ENCODE peak calls at places on chromosomes 2 and 18, in ten cellular contexts. One of them, this sample, is unnamed.

GRCh38 chr18:44594779-44595467 is 85.8 kb upstream of the SETBP1 start:
- DNase-seq in epithelial cell of esophagus: peak
- DNase-seq in osteocyte: no peak
- DNase-seq in A549: no peak
- DNase-seq in astrocyte of the cerebellum: peak
- DNase-seq in glutamatergic neuron: no peak
- DNase-seq in GM06990: no peak
- DNase-seq in left ventricle myocardium inferior: no peak
- DNase-seq in cardiac fibroblast: peak
- DNase-seq in fibroblast of lung: peak
- DNase-seq in this sample: no peak

GRCh38 chr18:44771957-44772917 is 91.5 kb downstream of the SETBP1 start:
- DNase-seq in epithelial cell of esophagus: no peak
- DNase-seq in A549: no peak
- DNase-seq in fibroblast of lung: peak
- DNase-seq in glutamatergic neuron: no peak
- DNase-seq in astrocyte of the cerebellum: peak
- DNase-seq in left ventricle myocardium inferior: peak
- DNase-seq in cardiac fibroblast: no peak
- DNase-seq in GM06990: no peak
- DNase-seq in osteocyte: peak
- DNase-seq in this sample: no peak

GRCh38 chr2:235080108-235080507 is 128.3 kb downstream of the SH3BP4 start:
- DNase-seq in osteocyte: no peak
- DNase-seq in cardiac fibroblast: no peak
- DNase-seq in astrocyte of the cerebellum: no peak
- DNase-seq in A549: no peak
- DNase-seq in epithelial cell of esophagus: peak
- DNase-seq in fibroblast of lung: peak
- DNase-seq in glutamatergic neuron: no peak
- DNase-seq in GM06990: no peak
- DNase-seq in left ventricle myocardium inferior: no peak
- DNase-seq in this sample: no peak

GRCh38 chr2:112680666-112681101 is 34.9 kb downstream of the SLC20A1 start:
- DNase-seq in glutamatergic neuron: no peak
- DNase-seq in epithelial cell of esophagus: no peak
- DNase-seq in A549: no peak
- DNase-seq in fibroblast of lung: peak
- DNase-seq in cardiac fibroblast: no peak
- DNase-seq in osteocyte: no peak
- DNase-seq in left ventricle myocardium inferior: no peak
- DNase-seq in GM06990: no peak
- DNase-seq in astrocyte of the cerebellum: peak
- DNase-seq in this sample: no peak

GRCh38 chr2:69685321-69686048 is 41.9 kb upstream of the AAK1 start:
- DNase-seq in cardiac fibroblast: peak
- DNase-seq in A549: no peak
- DNase-seq in astrocyte of the cerebellum: peak
- DNase-seq in glutamatergic neuron: no peak
- DNase-seq in osteocyte: no peak
- DNase-seq in fibroblast of lung: peak
- DNase-seq in epithelial cell of esophagus: no peak
- DNase-seq in GM06990: no peak
- DNase-seq in left ventricle myocardium inferior: no peak
- DNase-seq in this sample: no peak

GRCh38 chr2:172106128-172106961 is 3.6 kb upstream of the DLX2 start:
- DNase-seq in glutamatergic neuron: peak
- DNase-seq in epithelial cell of esophagus: peak
- DNase-seq in osteocyte: peak
- DNase-seq in A549: peak
- DNase-seq in fibroblast of lung: peak
- DNase-seq in left ventricle myocardium inferior: no peak
- DNase-seq in GM06990: no peak
- DNase-seq in cardiac fibroblast: peak
- DNase-seq in astrocyte of the cerebellum: no peak
- DNase-seq in this sample: no peak

GRCh38 chr2:113705982-113706523 is 50.4 kb downstream of the SLC35F5 start:
- DNase-seq in A549: no peak
- DNase-seq in osteocyte: no peak
- DNase-seq in fibroblast of lung: no peak
- DNase-seq in epithelial cell of esophagus: no peak
- DNase-seq in astrocyte of the cerebellum: no peak
- DNase-seq in glutamatergic neuron: no peak
- DNase-seq in cardiac fibroblast: no peak
- DNase-seq in GM06990: no peak
- DNase-seq in left ventricle myocardium inferior: no peak
- DNase-seq in this sample: no peak

GRCh38 chr2:165674780-165675179 is 119.3 kb downstream of the GALNT3 start:
- DNase-seq in A549: no peak
- DNase-seq in epithelial cell of esophagus: no peak
- DNase-seq in astrocyte of the cerebellum: no peak
- DNase-seq in glutamatergic neuron: no peak
- DNase-seq in osteocyte: no peak
- DNase-seq in GM06990: no peak
- DNase-seq in left ventricle myocardium inferior: no peak
- DNase-seq in cardiac fibroblast: no peak
- DNase-seq in fibroblast of lung: no peak
- DNase-seq in this sample: no peak

GRCh38 chr2:218822622-218823021 is 9.0 kb downstream of the PRKAG3 start:
- DNase-seq in A549: no peak
- DNase-seq in glutamatergic neuron: no peak
- DNase-seq in osteocyte: peak
- DNase-seq in left ventricle myocardium inferior: no peak
- DNase-seq in epithelial cell of esophagus: no peak
- DNase-seq in fibroblast of lung: no peak
- DNase-seq in astrocyte of the cerebellum: no peak
- DNase-seq in cardiac fibroblast: no peak
- DNase-seq in GM06990: no peak
- DNase-seq in this sample: no peak

GRCh38 chr18:60649816-60650215 is 277.2 kb upstream of the MC4R start:
- DNase-seq in epithelial cell of esophagus: no peak
- DNase-seq in GM06990: no peak
- DNase-seq in A549: no peak
- DNase-seq in osteocyte: no peak
- DNase-seq in glutamatergic neuron: no peak
- DNase-seq in astrocyte of the cerebellum: no peak
- DNase-seq in left ventricle myocardium inferior: no peak
- DNase-seq in fibroblast of lung: no peak
- DNase-seq in cardiac fibroblast: no peak
- DNase-seq in this sample: no peak

GRCh38 chr2:228023619-228024018 is 152.2 kb downstream of the DAW1 start:
- DNase-seq in left ventricle myocardium inferior: no peak
- DNase-seq in fibroblast of lung: no peak
- DNase-seq in epithelial cell of esophagus: peak
- DNase-seq in A549: peak
- DNase-seq in osteocyte: no peak
- DNase-seq in cardiac fibroblast: no peak
- DNase-seq in astrocyte of the cerebellum: no peak
- DNase-seq in GM06990: no peak
- DNase-seq in glutamatergic neuron: no peak
- DNase-seq in this sample: no peak

GRCh38 chr2:228018311-228018710 is 146.9 kb downstream of the DAW1 start:
- DNase-seq in fibroblast of lung: no peak
- DNase-seq in cardiac fibroblast: no peak
- DNase-seq in astrocyte of the cerebellum: no peak
- DNase-seq in left ventricle myocardium inferior: no peak
- DNase-seq in osteocyte: no peak
- DNase-seq in A549: no peak
- DNase-seq in glutamatergic neuron: no peak
- DNase-seq in epithelial cell of esophagus: no peak
- DNase-seq in GM06990: no peak
- DNase-seq in this sample: no peak

GRCh38 chr2:228016402-228016801 is 145.0 kb downstream of the DAW1 start:
- DNase-seq in epithelial cell of esophagus: no peak
- DNase-seq in cardiac fibroblast: no peak
- DNase-seq in osteocyte: no peak
- DNase-seq in GM06990: peak
- DNase-seq in fibroblast of lung: no peak
- DNase-seq in astrocyte of the cerebellum: no peak
- DNase-seq in A549: no peak
- DNase-seq in glutamatergic neuron: no peak
- DNase-seq in left ventricle myocardium inferior: no peak
- DNase-seq in this sample: no peak

GRCh38 chr2:228015741-228016140 is 144.3 kb downstream of the DAW1 start:
- DNase-seq in osteocyte: no peak
- DNase-seq in GM06990: no peak
- DNase-seq in A549: no peak
- DNase-seq in epithelial cell of esophagus: no peak
- DNase-seq in fibroblast of lung: no peak
- DNase-seq in cardiac fibroblast: no peak
- DNase-seq in left ventricle myocardium inferior: no peak
- DNase-seq in astrocyte of the cerebellum: no peak
- DNase-seq in glutamatergic neuron: no peak
- DNase-seq in this sample: no peak

DNA sequence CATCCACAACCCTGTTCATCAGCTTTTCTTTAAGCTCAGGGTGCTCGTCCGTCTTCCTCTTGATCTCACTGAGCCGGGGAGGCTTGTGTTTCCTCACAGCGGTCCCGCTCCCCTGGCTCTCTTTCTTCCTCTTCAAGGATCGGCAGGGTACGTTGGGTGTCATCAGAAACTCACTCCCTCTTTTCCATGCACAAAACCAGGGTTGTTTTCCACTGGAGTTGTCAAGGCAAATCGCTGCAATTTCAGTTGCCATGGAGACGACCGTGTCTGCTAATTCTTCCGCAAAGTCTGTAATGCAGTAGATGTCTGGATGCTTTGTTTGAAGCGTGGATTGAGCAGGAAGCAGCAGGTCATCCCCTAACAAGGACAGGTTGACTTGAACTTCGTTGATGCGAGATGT is 146.4 kb downstream of the DAW1 start:
- DNase-seq in epithelial cell of esophagus: no peak
- DNase-seq in glutamatergic neuron: no peak
- DNase-seq in cardiac fibroblast: no peak
- DNase-seq in left ventricle myocardium inferior: no peak
- DNase-seq in GM06990: no peak
- DNase-seq in fibroblast of lung: no peak
- DNase-seq in osteocyte: no peak
- DNase-seq in astrocyte of the cerebellum: no peak
- DNase-seq in A549: no peak
- DNase-seq in this sample: no peak
- TF ChIP-seq CTCF in epithelial cell of esophagus: no peak
- TF ChIP-seq CTCF in glutamatergic neuron: no peak
- TF ChIP-seq CTCF in cardiac fibroblast: no peak
- TF ChIP-seq CTCF in left ventricle myocardium inferior: no peak
- TF ChIP-seq CTCF in GM06990: no peak
- TF ChIP-seq CTCF in fibroblast of lung: no peak
- TF ChIP-seq CTCF in osteocyte: no peak
- TF ChIP-seq CTCF in astrocyte of the cerebellum: no peak
- TF ChIP-seq CTCF in A549: no peak
- TF ChIP-seq CTCF in this sample: no peak

DNA sequence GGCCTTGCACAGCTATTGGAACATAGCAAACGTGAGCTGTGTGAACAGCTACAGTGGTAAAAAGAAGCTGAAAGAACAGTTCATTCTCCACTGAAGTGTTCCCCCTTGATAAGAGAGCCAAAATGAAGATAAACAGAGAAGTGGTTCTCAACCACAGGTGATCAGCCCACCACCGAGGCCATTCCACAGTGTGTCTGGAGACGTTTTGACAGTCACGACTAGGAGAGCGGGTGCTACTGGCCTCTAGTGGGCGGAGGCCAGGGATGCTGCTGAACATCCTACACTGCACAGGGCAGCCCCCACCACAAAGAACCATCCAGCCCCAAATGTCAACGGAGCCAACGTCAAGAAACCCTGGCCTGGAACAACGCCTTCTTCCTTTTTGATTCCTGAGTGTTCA is 38.4 kb downstream of the ADCY3 start:
- DNase-seq in cardiac fibroblast: no peak
- DNase-seq in astrocyte of the cerebellum: no peak
- DNase-seq in epithelial cell of esophagus: no peak
- DNase-seq in osteocyte: no peak
- DNase-seq in glutamatergic neuron: no peak
- DNase-seq in fibroblast of lung: no peak
- DNase-seq in A549: no peak
- DNase-seq in GM06990: no peak
- DNase-seq in left ventricle myocardium inferior: no peak
- DNase-seq in this sample: no peak
- TF ChIP-seq CTCF in cardiac fibroblast: no peak
- TF ChIP-seq CTCF in astrocyte of the cerebellum: no peak
- TF ChIP-seq CTCF in epithelial cell of esophagus: no peak
- TF ChIP-seq CTCF in osteocyte: no peak
- TF ChIP-seq CTCF in glutamatergic neuron: no peak
- TF ChIP-seq CTCF in fibroblast of lung: no peak
- TF ChIP-seq CTCF in A549: no peak
- TF ChIP-seq CTCF in GM06990: peak
- TF ChIP-seq CTCF in left ventricle myocardium inferior: no peak
- TF ChIP-seq CTCF in this sample: no peak

DNA sequence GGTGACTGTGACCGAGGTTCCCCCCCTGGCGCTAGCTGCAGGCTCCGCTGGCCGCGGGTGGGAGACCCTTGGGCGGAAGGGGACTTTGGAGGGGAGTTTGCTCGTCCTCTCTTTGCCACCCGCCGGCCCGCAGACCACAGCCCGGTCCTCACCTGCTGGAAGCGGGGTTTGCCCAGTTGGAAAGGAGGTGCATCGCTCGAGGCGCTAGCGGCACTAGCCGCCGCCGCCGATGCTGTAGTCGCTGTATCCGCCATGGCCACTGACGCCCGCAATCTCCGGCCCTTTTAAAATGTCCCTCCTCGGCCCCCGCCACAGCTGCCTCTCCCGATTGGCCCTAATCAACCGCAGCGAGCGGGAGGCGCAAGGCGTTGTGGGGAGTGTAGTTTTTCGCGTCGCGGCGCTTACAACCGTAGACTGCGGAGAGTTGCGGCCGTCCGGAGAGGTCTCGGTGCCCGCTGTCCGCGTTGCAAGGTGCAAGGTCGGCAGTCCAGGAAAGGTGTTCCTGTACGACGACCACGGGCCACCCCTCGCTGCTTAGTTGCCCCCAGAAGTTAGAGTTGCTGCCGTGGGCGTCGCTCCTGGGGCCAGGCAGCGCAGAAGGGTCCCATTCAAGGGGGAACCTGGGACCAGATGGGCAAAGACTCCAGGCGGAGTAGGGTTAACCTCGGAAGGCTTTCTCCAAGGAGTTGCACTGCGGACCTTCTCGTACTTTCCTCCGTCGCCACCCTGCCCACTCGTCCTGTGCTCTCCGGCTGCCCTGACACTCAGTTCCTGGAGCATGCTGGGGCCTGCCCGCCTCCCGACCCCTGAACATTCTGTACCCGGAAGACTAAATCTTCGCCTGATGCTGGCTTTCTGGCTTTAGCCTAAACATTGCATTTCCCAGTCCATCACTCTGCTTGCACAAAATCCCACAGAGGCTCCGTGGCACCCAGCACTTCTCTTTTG is at the start of gene SFXN5:
- DNase-seq in left ventricle myocardium inferior: peak
- DNase-seq in GM06990: no peak
- DNase-seq in osteocyte: peak
- DNase-seq in cardiac fibroblast: peak
- DNase-seq in fibroblast of lung: peak
- DNase-seq in glutamatergic neuron: peak
- DNase-seq in astrocyte of the cerebellum: peak
- DNase-seq in A549: peak
- DNase-seq in epithelial cell of esophagus: peak
- DNase-seq in this sample: peak
- TF ChIP-seq CTCF in left ventricle myocardium inferior: peak
- TF ChIP-seq CTCF in GM06990: peak
- TF ChIP-seq CTCF in osteocyte: no peak
- TF ChIP-seq CTCF in cardiac fibroblast: peak
- TF ChIP-seq CTCF in fibroblast of lung: peak
- TF ChIP-seq CTCF in glutamatergic neuron: no peak
- TF ChIP-seq CTCF in astrocyte of the cerebellum: peak
- TF ChIP-seq CTCF in A549: no peak
- TF ChIP-seq CTCF in epithelial cell of esophagus: no peak
- TF ChIP-seq CTCF in this sample: no peak

GRCh38 chr2:126527836-126528490 is 128.0 kb upstream of the GYPC start:
- DNase-seq in left ventricle myocardium inferior: peak
- DNase-seq in glutamatergic neuron: peak
- DNase-seq in astrocyte of the cerebellum: peak
- DNase-seq in fibroblast of lung: peak
- DNase-seq in A549: peak
- DNase-seq in GM06990: peak
- DNase-seq in osteocyte: no peak
- DNase-seq in epithelial cell of esophagus: peak
- DNase-seq in cardiac fibroblast: peak
- DNase-seq in this sample: peak
- TF ChIP-seq CTCF in left ventricle myocardium inferior: peak
- TF ChIP-seq CTCF in glutamatergic neuron: peak
- TF ChIP-seq CTCF in astrocyte of the cerebellum: peak
- TF ChIP-seq CTCF in fibroblast of lung: peak
- TF ChIP-seq CTCF in A549: peak
- TF ChIP-seq CTCF in GM06990: peak
- TF ChIP-seq CTCF in osteocyte: peak
- TF ChIP-seq CTCF in epithelial cell of esophagus: no peak
- TF ChIP-seq CTCF in cardiac fibroblast: peak
- TF ChIP-seq CTCF in this sample: peak